ENCODE peak calls at places on chromosomes 16 and 17, in nine cellular contexts. B is heart right ventricle, W is activated T-cell treated with anti-CD3 and anti-CD28 coated beads for 1 hour, N is T-cell, V is mucosa of descending colon, G is EH, H is NCI-H526, F is glutamatergic neuron, P is Peyer's patch. I is an unnamed sample.

GRCh38 chr17:79561486-79562116 is 49.2 kb downstream of the RBFOX3 start:
- DNase-seq in F (no peak), W (no peak), N (no peak), G (no peak), B (no peak), P (no peak), V (peak), H (no peak), I (no peak)

GRCh38 chr16:55563797-55564196 is 2.7 kb upstream of the CAPNS2 start:
- DNase-seq in B (no peak), W (no peak), V (no peak), G (peak), H (no peak), N (no peak), F (no peak), P (no peak), I (no peak)

GRCh38 chr17:31820691-31821435 is 38.2 kb downstream of the COPRS start:
- DNase-seq in H (no peak), G (peak), F (no peak), V (no peak), B (no peak), N (no peak), W (no peak), P (no peak), I (no peak)

GRCh38 chr16:46730801-46731690 is 17.1 kb downstream of the MYLK3 start:
- DNase-seq in F (no peak), H (no peak), P (no peak), N (no peak), G (no peak), V (no peak), B (no peak), W (no peak), I (no peak)

GRCh38 chr17:75633484-75634375 is 496 bp downstream of the SMIM5 start:
- DNase-seq in P (peak), H (peak), G (peak), V (peak), N (peak), B (peak), F (peak), W (peak), I (peak)

GRCh38 chr17:19728114-19728495 is 11.7 kb upstream of the SLC47A2 start:
- DNase-seq in H (peak), B (peak), P (peak), N (no peak), W (no peak), G (peak), F (no peak), V (peak), I (peak)

GRCh38 chr17:57739402-57740224 is 5.5 kb downstream of the CCDC182 start:
- DNase-seq in B (no peak), V (no peak), G (peak), P (no peak), W (no peak), H (peak), F (no peak), N (no peak), I (no peak)

GRCh38 chr16:66007717-66008116 is 358.8 kb upstream of the CDH5 start:
- DNase-seq in F (no peak), G (peak), N (no peak), H (no peak), V (no peak), W (no peak), P (no peak), B (no peak), I (no peak)

GRCh38 chr17:82053556-82054263 is 2.0 kb downstream of the GPS1 start:
- DNase-seq in P (no peak), V (peak), H (no peak), N (no peak), W (no peak), G (no peak), B (no peak), F (no peak), I (no peak)

GRCh38 chr17:7318121-7318860 is 3.1 kb upstream of the GPS2 start:
- DNase-seq in P (no peak), B (no peak), V (no peak), G (no peak), H (no peak), W (no peak), F (no peak), N (no peak), I (no peak)

GRCh38 chr16:66480265-66481080 is 53.4 kb downstream of the BEAN1 start:
- DNase-seq in G (no peak), V (peak), H (no peak), N (no peak), B (no peak), F (no peak), W (no peak), P (peak), I (no peak)

GRCh38 chr17:82854226-82854625 is 14.4 kb upstream of the ZNF750 start:
- DNase-seq in G (no peak), P (no peak), N (no peak), V (peak), H (no peak), W (no peak), F (no peak), B (no peak), I (no peak)

GRCh38 chr17:82126479-82127314 is 28.7 kb upstream of the FASN start:
- DNase-seq in V (no peak), N (peak), G (no peak), B (no peak), H (no peak), F (no peak), P (peak), W (peak), I (no peak)

GRCh38 chr17:77280304-77280910 is 139.6 kb downstream of the SEC14L1 start:
- DNase-seq in N (no peak), V (peak), F (no peak), W (no peak), G (peak), P (no peak), B (no peak), H (peak), I (no peak)

GRCh38 chr17:45131616-45132301 is 556 bp downstream of the PLCD3 start:
- DNase-seq in W (peak), P (no peak), G (peak), N (peak), H (peak), B (peak), F (peak), V (peak), I (no peak)

GRCh38 chr17:15649861-15650391 is 30.4 kb upstream of the FBXW10B start:
- DNase-seq in G (peak), N (no peak), H (no peak), F (no peak), B (no peak), W (no peak), P (no peak), V (peak), I (peak)

GRCh38 chr16:63745456-63745855 is 1376.4 kb downstream of the CDH11 start:
- DNase-seq in B (no peak), W (no peak), H (no peak), F (no peak), P (no peak), G (no peak), V (no peak), N (no peak), I (no peak)

GRCh38 chr17:48541574-48542113 is 3.3 kb downstream of the HOXB2 start:
- DNase-seq in V (peak), B (peak), P (no peak), N (peak), G (peak), F (peak), W (peak), H (no peak), I (peak)

GRCh38 chr17:29570521-29570920 is 2.0 kb downstream of the TP53I13 start:
- DNase-seq in N (no peak), P (peak), W (no peak), B (no peak), V (peak), G (no peak), H (no peak), F (no peak), I (no peak)

GRCh38 chr16:30096105-30096861 is at the start of gene YPEL3:
- DNase-seq in N (peak), W (peak), F (peak), V (peak), P (peak), H (peak), G (peak), B (peak), I (peak)